ENCODE peak calls at places on chromosomes 13 and 19, in four cellular contexts. T is DMS53; F is naive B cell; E is activated CD4-positive, alpha-beta T cell treated with anti-CD3 and anti-CD28 coated beads for 48 hours. D is an unnamed sample.

GRCh38 chr13:33312150-33312908 is 26.8 kb upstream of the STARD13 start:
- DNase-seq in E (no peak), F (no peak), T (no peak), D (no peak)

GRCh38 chr13:74794582-74794981 is 660.4 kb upstream of the KLF12 start:
- DNase-seq in F (no peak), T (no peak), E (no peak), D (no peak)

GRCh38 chr13:32201809-32202208 is 113.4 kb downstream of the ZAR1L start:
- DNase-seq in F (no peak), E (no peak), T (no peak), D (no peak)

GRCh38 chr13:49908637-49909036 is 27.5 kb downstream of the SPRYD7 start:
- DNase-seq in E (no peak), T (peak), F (no peak), D (no peak)

GRCh38 chr13:75492389-75492788 is 10.4 kb upstream of the TBC1D4 start:
- DNase-seq in T (no peak), F (no peak), E (no peak), D (no peak)

GRCh38 chr13:33999830-34000605 is 182.1 kb downstream of the RFC3 start:
- DNase-seq in T (no peak), E (no peak), F (no peak), D (peak)

GRCh38 chr19:29278716-29279115 is 65.8 kb upstream of the UQCRFS1 start:
- DNase-seq in F (no peak), T (no peak), E (no peak), D (no peak)

GRCh38 chr13:48000559-48001126 is 430 bp downstream of the SUCLA2 start:
- DNase-seq in E (no peak), F (no peak), T (peak), D (peak)

GRCh38 chr19:23817519-23817918 is 58.8 kb upstream of the ZNF681 start:
- DNase-seq in F (no peak), T (peak), E (peak), D (peak)

GRCh38 chr13:32309812-32310706 is 5.1 kb downstream of the ZAR1L start:
- DNase-seq in E (peak), F (peak), T (peak), D (peak)

GRCh38 chr13:83125791-83126190 is 756.5 kb downstream of the SLITRK1 start:
- DNase-seq in T (no peak), F (no peak), E (no peak), D (no peak)